ENCODE peak calls at places on chromosomes 7 and 10, in four cellular contexts. C is H1, E is HepG2, V is GM12878. A is an unnamed sample.
A peak's percentile ranks its signal among the peaks of the same experiment; 100 is the strongest.

GRCh38 chr7:41869596-41869995 is 166.7 kb upstream of the INHBA start:
- DNase-seq in V (no peak), E (no peak), C (no peak), A (no peak)

GRCh38 chr7:80135306-80136104 is 874 bp downstream of the GNAI1 start:
- DNase-seq in E (no peak), V (no peak), C (no peak), A (peak; percentile 37)

GRCh38 chr10:27661511-27662286 is 83.9 kb downstream of the MKX start:
- DNase-seq in V (no peak), C (no peak), E (no peak), A (peak; percentile 12)

GRCh38 chr7:51000956-51001355 is 218.3 kb upstream of the GRB10 start:
- DNase-seq in C (no peak), E (no peak), V (no peak), A (no peak)

GRCh38 chr10:79266543-79267312 is 80.5 kb upstream of the PPIF start:
- DNase-seq in C (no peak), V (peak; percentile 81), E (no peak), A (no peak)

GRCh38 chr10:28612877-28613276 is 64.4 kb upstream of the BAMBI start:
- DNase-seq in V (no peak), E (no peak), C (no peak), A (no peak)

GRCh38 chr10:70337201-70337651 is 45.2 kb downstream of the LRRC20 start:
- DNase-seq in C (no peak), E (no peak), V (no peak), A (no peak)

GRCh38 chr10:74008212-74008731 is 10.4 kb downstream of the VCL start:
- DNase-seq in V (no peak), E (no peak), C (no peak), A (no peak)

GRCh38 chr10:95867866-95868265 is 39.9 kb upstream of the CC2D2B start:
- DNase-seq in E (no peak), V (no peak), C (no peak), A (no peak)

GRCh38 chr10:17616403-17617030 is 657 bp downstream of the HACD1 start:
- DNase-seq in V (no peak), C (peak; percentile 36), E (peak; percentile 64), A (peak; percentile 54)

GRCh38 chr7:139124084-139124914 is 14.8 kb upstream of the ZC3HAV1 start:
- DNase-seq in C (no peak), E (no peak), V (no peak), A (no peak)

GRCh38 chr7:1843271-1843861 is 173.3 kb downstream of the ELFN1 start:
- DNase-seq in V (no peak), C (no peak), E (no peak), A (no peak)

GRCh38 chr7:28627263-28627653 is 214.9 kb downstream of the CREB5 start:
- DNase-seq in E (no peak), C (no peak), V (no peak), A (no peak)

GRCh38 chr7:6057316-6058128 is 26.3 kb downstream of the ANKRD61 start:
- DNase-seq in E (peak; percentile 57), V (no peak), C (no peak), A (no peak)

GRCh38 chr10:17880596-17880995 is 71.1 kb upstream of the SLC39A12 start:
- DNase-seq in E (no peak), C (no peak), V (no peak), A (no peak)

GRCh38 chr7:87413029-87413428 is 62.5 kb downstream of the ABCB4 start:
- DNase-seq in V (no peak), C (no peak), E (no peak), A (no peak)

GRCh38 chr10:97822261-97822687 is 27.4 kb upstream of the GOLGA7B start:
- DNase-seq in E (no peak), C (no peak), V (no peak), A (no peak)

GRCh38 chr7:139482662-139483466 is 609 bp downstream of the KLRG2 start:
- DNase-seq in C (no peak), V (no peak), E (no peak), A (peak; percentile 76)

DNA sequence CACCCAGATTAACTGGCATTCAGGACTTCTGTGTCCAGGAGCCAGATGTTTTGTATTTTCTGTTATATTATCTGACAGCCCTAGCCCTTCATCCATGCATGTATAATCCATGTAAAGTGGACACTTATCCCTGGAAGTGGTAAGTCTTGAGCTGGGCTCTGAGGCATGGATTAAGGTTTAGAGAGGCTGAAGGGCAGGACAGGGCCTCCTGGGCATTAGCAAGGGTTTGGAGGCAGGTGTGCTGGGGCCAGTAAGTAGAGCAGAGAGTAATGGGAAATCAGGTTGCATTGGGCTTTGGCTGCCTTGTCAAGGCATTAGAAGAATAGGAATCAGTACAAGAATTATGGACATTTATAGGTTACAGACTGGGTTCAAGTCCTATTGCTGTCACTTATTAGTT is 138.0 kb downstream of the DYNC1I1 start:
- DNase-seq in E (no peak), V (no peak), C (no peak), A (no peak)
- TF ChIP-seq SUZ12 in E (no peak), V (no peak), C (no peak), A (no peak)

DNA sequence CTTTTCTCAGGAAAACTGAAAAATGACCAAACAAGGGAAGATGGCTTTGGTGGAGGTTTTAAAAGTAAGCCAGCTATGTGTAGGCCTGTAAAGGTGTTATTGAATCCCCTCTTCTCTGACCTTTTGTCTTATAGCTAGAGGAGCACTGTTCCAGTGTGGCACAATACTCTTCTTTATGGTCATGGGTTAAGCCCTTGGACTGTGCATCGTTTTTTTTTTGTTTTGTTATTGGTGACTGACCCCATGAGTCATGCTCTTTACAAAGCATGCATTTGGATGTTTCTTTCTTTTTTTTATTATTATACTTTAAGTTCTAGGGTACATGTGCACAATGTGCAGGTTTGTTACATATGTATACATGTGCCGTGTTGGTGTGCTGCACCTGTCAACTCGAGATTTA is 19.6 kb upstream of the FAM25A start:
- DNase-seq in E (peak; percentile 3), V (no peak), C (no peak), A (no peak)
- TF ChIP-seq SP1 in E (no peak), V (no peak), C (no peak), A (no peak)

GRCh38 chr10:50968386-50969091 is 83.1 kb upstream of the A1CF start:
- DNase-seq in C (no peak), V (no peak), E (no peak), A (no peak)

DNA sequence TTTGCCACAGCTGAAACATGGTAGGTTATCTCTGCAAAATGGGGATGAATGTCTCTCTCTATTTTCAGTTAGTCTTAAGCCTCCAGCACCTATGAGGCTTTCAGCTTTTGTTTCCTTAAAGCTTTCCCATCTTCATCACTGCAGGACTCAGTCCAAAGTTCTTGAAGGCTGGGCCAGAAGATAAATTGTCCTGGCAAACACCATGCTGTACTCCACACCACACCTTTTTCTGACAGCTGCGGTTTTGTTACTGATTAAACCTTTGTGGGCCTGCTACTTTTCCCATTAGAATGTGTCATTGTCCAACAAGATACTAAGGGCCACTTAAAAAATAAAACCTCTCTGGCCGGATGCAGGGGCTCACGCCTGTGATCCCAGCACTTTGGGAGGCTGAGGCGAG is 87.2 kb upstream of the A1CF start:
- DNase-seq in V (no peak), C (no peak), E (peak; percentile 54), A (no peak)
- TF ChIP-seq SUZ12 in V (no peak), C (no peak), E (no peak), A (no peak)

GRCh38 chr10:77463967-77464745 is 173.5 kb downstream of the KCNMA1 start:
- DNase-seq in C (no peak), V (no peak), E (no peak), A (no peak)

GRCh38 chr10:77467422-77467963 is 170.1 kb downstream of the KCNMA1 start:
- DNase-seq in V (no peak), C (no peak), E (no peak), A (no peak)

GRCh38 chr10:77461636-77462296 is 175.8 kb downstream of the KCNMA1 start:
- DNase-seq in V (no peak), E (no peak), C (no peak), A (no peak)

GRCh38 chr10:77459905-77460304 is 177.7 kb downstream of the KCNMA1 start:
- DNase-seq in V (no peak), C (no peak), E (no peak), A (no peak)

GRCh38 chr10:77463499-77463898 is 174.1 kb downstream of the KCNMA1 start:
- DNase-seq in E (no peak), C (no peak), V (no peak), A (no peak)
- TF ChIP-seq SP1 in E (no peak), C (no peak), V (no peak), A (no peak)

GRCh38 chr7:29980151-29980550 is 9.4 kb downstream of the SCRN1 start:
- DNase-seq in E (no peak), C (no peak), V (no peak), A (no peak)
- TF ChIP-seq SUZ12 in E (no peak), C (no peak), V (no peak), A (no peak)

DNA sequence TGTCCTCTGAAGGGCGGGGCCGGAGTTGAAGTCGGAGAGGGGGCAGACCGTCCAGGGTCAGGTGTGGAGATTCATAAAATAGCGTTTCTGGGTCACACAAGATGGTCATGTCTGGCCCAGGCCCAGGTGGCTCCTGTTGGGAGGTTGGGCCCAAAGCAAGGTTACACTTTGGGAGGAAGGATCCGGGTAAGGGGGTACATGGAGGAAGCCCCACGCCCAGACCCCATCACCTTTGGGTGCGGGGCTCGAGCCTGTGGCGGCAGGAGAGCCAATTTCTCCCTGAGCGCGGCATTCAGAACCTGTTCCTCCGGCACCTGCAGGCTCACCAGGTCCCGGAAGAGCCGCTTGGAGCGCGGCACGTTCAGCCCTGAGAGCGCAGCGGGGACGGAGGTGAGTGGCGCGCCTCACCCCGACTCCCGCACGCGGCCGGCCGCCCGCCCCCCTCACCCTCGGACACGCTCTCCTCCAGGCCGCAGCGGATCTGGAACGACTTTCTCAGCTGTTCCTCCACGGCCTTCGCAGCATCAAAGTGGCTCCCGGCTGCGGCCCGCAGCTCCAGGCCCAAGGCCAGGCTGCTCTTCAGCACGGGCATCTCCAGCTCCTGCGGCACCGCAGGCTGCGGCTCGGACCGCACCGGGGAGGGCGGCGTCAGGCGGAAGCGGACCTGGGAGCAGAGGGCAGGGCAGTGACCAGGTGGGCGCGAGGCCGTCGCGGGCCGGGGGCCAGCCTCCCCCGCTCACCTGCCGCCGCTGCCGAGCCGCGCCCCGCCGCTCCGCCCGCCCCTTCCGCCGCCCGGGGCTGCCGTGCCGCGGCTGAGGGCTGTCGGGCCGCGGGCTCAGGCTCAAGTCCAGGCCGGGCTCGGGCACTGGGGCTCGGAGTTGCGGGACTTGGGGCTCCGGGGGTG is 644 bp downstream of the PPP1R35 start:
- DNase-seq in E (no peak), C (no peak), V (no peak), A (no peak)
- TF ChIP-seq SP1 in E (no peak), C (no peak), V (no peak), A (no peak)

GRCh38 chr7:13904689-13905088 is 84.8 kb downstream of the ETV1 start:
- DNase-seq in E (no peak), C (no peak), V (no peak), A (no peak)

GRCh38 chr7:13908667-13909382 is 80.6 kb downstream of the ETV1 start:
- DNase-seq in C (no peak), V (no peak), E (no peak), A (no peak)

GRCh38 chr7:13901577-13901976 is 87.9 kb downstream of the ETV1 start:
- DNase-seq in V (no peak), E (no peak), C (no peak), A (no peak)

GRCh38 chr7:13907824-13908223 is 81.6 kb downstream of the ETV1 start:
- DNase-seq in V (no peak), E (no peak), C (no peak), A (no peak)

DNA sequence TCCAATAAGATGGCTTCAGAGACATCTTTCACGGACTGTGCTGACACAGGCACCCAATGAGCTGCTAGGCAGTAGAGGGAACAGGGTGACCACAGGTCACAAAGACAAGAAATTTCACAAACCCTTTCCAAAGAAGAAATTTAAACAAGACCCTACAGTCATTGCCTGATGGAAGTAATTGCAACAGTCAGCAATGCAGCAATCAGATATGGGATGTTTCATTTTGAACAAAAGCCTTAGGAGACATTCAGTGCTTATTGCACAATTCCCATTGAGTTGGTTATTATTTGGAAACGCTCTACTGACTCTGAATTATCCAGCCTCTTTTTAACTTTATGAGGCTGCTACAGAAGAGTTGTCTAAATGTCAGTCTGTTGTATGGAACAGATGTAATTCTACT is 85.5 kb downstream of the ETV1 start:
- DNase-seq in V (no peak), E (no peak), C (no peak), A (no peak)
- TF ChIP-seq SUZ12 in V (no peak), E (no peak), C (no peak), A (no peak)

A was measured in HEK293T.